ENCODE peak calls at places on chromosomes 12 and 14, in six cellular contexts. One of them, this sample, is unnamed.

GRCh38 chr14:103629503-103630121 is 601 bp downstream of the KLC1 start:
- DNase-seq in left lung: peak; percentile 71
- DNase-seq in A549: no peak
- DNase-seq in HCT116: no peak
- DNase-seq in cardiac muscle cell: peak; percentile 11
- DNase-seq in SK-N-SH: peak; percentile 87
- DNase-seq in this sample: peak; percentile 51

GRCh38 chr12:105201389-105201788 is 34.6 kb downstream of the APPL2 start:
- DNase-seq in HCT116: no peak
- DNase-seq in cardiac muscle cell: peak; percentile 35
- DNase-seq in A549: no peak
- DNase-seq in left lung: no peak
- DNase-seq in SK-N-SH: no peak
- DNase-seq in this sample: no peak

GRCh38 chr12:89574736-89575208 is 48.9 kb upstream of the POC1B start:
- DNase-seq in cardiac muscle cell: peak; percentile 87
- DNase-seq in A549: peak; percentile 24
- DNase-seq in left lung: no peak
- DNase-seq in SK-N-SH: no peak
- DNase-seq in HCT116: no peak
- DNase-seq in this sample: peak; percentile 25

GRCh38 chr12:42643881-42644579 is 54.5 kb upstream of the PRICKLE1 start:
- DNase-seq in left lung: no peak
- DNase-seq in A549: no peak
- DNase-seq in HCT116: no peak
- DNase-seq in SK-N-SH: peak; percentile 35
- DNase-seq in cardiac muscle cell: no peak
- DNase-seq in this sample: no peak

GRCh38 chr12:115776399-115776798 is 501.1 kb downstream of the MED13L start:
- DNase-seq in A549: no peak
- DNase-seq in cardiac muscle cell: no peak
- DNase-seq in HCT116: no peak
- DNase-seq in left lung: no peak
- DNase-seq in SK-N-SH: no peak
- DNase-seq in this sample: no peak

GRCh38 chr12:123267335-123267920 is 4.2 kb downstream of the CDK2AP1 start:
- DNase-seq in A549: no peak
- DNase-seq in HCT116: no peak
- DNase-seq in left lung: no peak
- DNase-seq in cardiac muscle cell: no peak
- DNase-seq in SK-N-SH: peak; percentile 49
- DNase-seq in this sample: no peak

GRCh38 chr14:94123296-94123695 is 6.1 kb downstream of the IFI27L2 start:
- DNase-seq in cardiac muscle cell: no peak
- DNase-seq in A549: no peak
- DNase-seq in SK-N-SH: no peak
- DNase-seq in HCT116: no peak
- DNase-seq in left lung: no peak
- DNase-seq in this sample: no peak

GRCh38 chr14:102043251-102044025 is 43.4 kb downstream of the HSP90AA1 start:
- DNase-seq in A549: no peak
- DNase-seq in HCT116: no peak
- DNase-seq in left lung: no peak
- DNase-seq in SK-N-SH: no peak
- DNase-seq in cardiac muscle cell: no peak
- DNase-seq in this sample: no peak

GRCh38 chr14:38302034-38302433 is 46.1 kb upstream of the CLEC14A start:
- DNase-seq in HCT116: no peak
- DNase-seq in SK-N-SH: no peak
- DNase-seq in left lung: no peak
- DNase-seq in A549: no peak
- DNase-seq in cardiac muscle cell: no peak
- DNase-seq in this sample: no peak

GRCh38 chr12:92396647-92397258 is 251.1 kb upstream of the BTG1 start:
- DNase-seq in HCT116: no peak
- DNase-seq in left lung: no peak
- DNase-seq in cardiac muscle cell: peak; percentile 7
- DNase-seq in SK-N-SH: no peak
- DNase-seq in A549: peak; percentile 18
- DNase-seq in this sample: no peak

GRCh38 chr12:50725011-50725899 is 38.6 kb upstream of the ATF1 start:
- DNase-seq in cardiac muscle cell: peak; percentile 56
- DNase-seq in HCT116: no peak
- DNase-seq in A549: no peak
- DNase-seq in left lung: no peak
- DNase-seq in SK-N-SH: no peak
- DNase-seq in this sample: no peak

GRCh38 chr14:77516111-77516510 is 17.5 kb upstream of the ISM2 start:
- DNase-seq in HCT116: no peak
- DNase-seq in cardiac muscle cell: no peak
- DNase-seq in SK-N-SH: no peak
- DNase-seq in A549: no peak
- DNase-seq in left lung: no peak
- DNase-seq in this sample: no peak

GRCh38 chr14:101635238-101636080 is 74.2 kb downstream of the DIO3 start:
- DNase-seq in left lung: no peak
- DNase-seq in A549: no peak
- DNase-seq in HCT116: no peak
- DNase-seq in cardiac muscle cell: no peak
- DNase-seq in SK-N-SH: peak; percentile 16
- DNase-seq in this sample: no peak

GRCh38 chr12:66111605-66112004 is 18.9 kb downstream of the LLPH start:
- DNase-seq in A549: no peak
- DNase-seq in cardiac muscle cell: peak; percentile 35
- DNase-seq in left lung: no peak
- DNase-seq in SK-N-SH: no peak
- DNase-seq in HCT116: no peak
- DNase-seq in this sample: no peak

GRCh38 chr14:85531594-85532391 is 1.8 kb downstream of the FLRT2 start:
- DNase-seq in SK-N-SH: peak; percentile 21
- DNase-seq in A549: peak; percentile 79
- DNase-seq in cardiac muscle cell: peak; percentile 90
- DNase-seq in left lung: peak; percentile 72
- DNase-seq in HCT116: no peak
- DNase-seq in this sample: peak; percentile 53

GRCh38 chr14:104582005-104582404 is 2.4 kb downstream of the C14orf180 start:
- DNase-seq in A549: no peak
- DNase-seq in left lung: no peak
- DNase-seq in cardiac muscle cell: no peak
- DNase-seq in SK-N-SH: no peak
- DNase-seq in HCT116: no peak
- DNase-seq in this sample: no peak

GRCh38 chr12:1797011-1797901 is 23.1 kb upstream of the LRTM2 start:
- DNase-seq in A549: no peak
- DNase-seq in HCT116: no peak
- DNase-seq in SK-N-SH: peak; percentile 33
- DNase-seq in left lung: peak; percentile 76
- DNase-seq in cardiac muscle cell: peak; percentile 46
- DNase-seq in this sample: peak; percentile 53

GRCh38 chr14:26008290-26008689 is 589.5 kb downstream of the NOVA1 start:
- DNase-seq in A549: peak; percentile 12
- DNase-seq in left lung: no peak
- DNase-seq in HCT116: no peak
- DNase-seq in cardiac muscle cell: peak; percentile 2
- DNase-seq in SK-N-SH: peak; percentile 0
- DNase-seq in this sample: no peak

GRCh38 chr12:123131879-123132402 is 18.9 kb downstream of the PITPNM2 start:
- DNase-seq in SK-N-SH: no peak
- DNase-seq in cardiac muscle cell: no peak
- DNase-seq in A549: no peak
- DNase-seq in left lung: peak; percentile 75
- DNase-seq in HCT116: no peak
- DNase-seq in this sample: no peak

GRCh38 chr14:76293923-76294322 is 82.0 kb upstream of the ESRRB start:
- DNase-seq in cardiac muscle cell: no peak
- DNase-seq in HCT116: no peak
- DNase-seq in A549: peak; percentile 4
- DNase-seq in SK-N-SH: no peak
- DNase-seq in left lung: no peak
- DNase-seq in this sample: no peak

GRCh38 chr12:12999276-12999958 is 648 bp downstream of the HEBP1 start:
- DNase-seq in HCT116: no peak
- DNase-seq in left lung: no peak
- DNase-seq in A549: no peak
- DNase-seq in cardiac muscle cell: peak; percentile 41
- DNase-seq in SK-N-SH: no peak
- DNase-seq in this sample: no peak

GRCh38 chr12:49309361-49309760 is 13.7 kb upstream of the TROAP start:
- DNase-seq in cardiac muscle cell: no peak
- DNase-seq in SK-N-SH: no peak
- DNase-seq in HCT116: no peak
- DNase-seq in left lung: no peak
- DNase-seq in A549: peak; percentile 25
- DNase-seq in this sample: no peak

GRCh38 chr12:3658327-3659163 is 94.4 kb downstream of the CRACR2A start:
- DNase-seq in A549: no peak
- DNase-seq in left lung: no peak
- DNase-seq in SK-N-SH: no peak
- DNase-seq in HCT116: no peak
- DNase-seq in cardiac muscle cell: peak; percentile 57
- DNase-seq in this sample: no peak

GRCh38 chr12:131273291-131273845 is 319.7 kb downstream of the ADGRD1 start:
- DNase-seq in left lung: no peak
- DNase-seq in SK-N-SH: no peak
- DNase-seq in HCT116: no peak
- DNase-seq in A549: no peak
- DNase-seq in cardiac muscle cell: no peak
- DNase-seq in this sample: no peak

GRCh38 chr12:12172106-12172511 is 94.7 kb downstream of the LRP6 start:
- DNase-seq in cardiac muscle cell: peak; percentile 66
- DNase-seq in HCT116: no peak
- DNase-seq in SK-N-SH: no peak
- DNase-seq in left lung: no peak
- DNase-seq in A549: no peak
- DNase-seq in this sample: no peak

GRCh38 chr14:21071225-21072041 is 1.3 kb downstream of the ARHGEF40 start:
- DNase-seq in HCT116: no peak
- DNase-seq in left lung: peak; percentile 92
- DNase-seq in A549: peak; percentile 58
- DNase-seq in cardiac muscle cell: peak; percentile 94
- DNase-seq in SK-N-SH: peak; percentile 95
- DNase-seq in this sample: peak; percentile 88

GRCh38 chr14:70188292-70188607 is 501 bp downstream of the SLC8A3 start:
- DNase-seq in cardiac muscle cell: peak; percentile 9
- DNase-seq in A549: no peak
- DNase-seq in SK-N-SH: peak; percentile 71
- DNase-seq in left lung: no peak
- DNase-seq in HCT116: no peak
- DNase-seq in this sample: no peak

GRCh38 chr12:67096533-67097318 is 172.4 kb upstream of the CAND1 start:
- DNase-seq in HCT116: no peak
- DNase-seq in A549: no peak
- DNase-seq in cardiac muscle cell: peak; percentile 50
- DNase-seq in SK-N-SH: no peak
- DNase-seq in left lung: no peak
- DNase-seq in this sample: no peak

GRCh38 chr12:53058674-53059433 is 9.0 kb downstream of the TNS2 start:
- DNase-seq in cardiac muscle cell: peak; percentile 3
- DNase-seq in HCT116: no peak
- DNase-seq in A549: no peak
- DNase-seq in left lung: peak; percentile 30
- DNase-seq in SK-N-SH: no peak
- DNase-seq in this sample: no peak

GRCh38 chr14:105151838-105152793 is 16.5 kb downstream of the JAG2 start:
- DNase-seq in HCT116: no peak
- DNase-seq in A549: no peak
- DNase-seq in cardiac muscle cell: no peak
- DNase-seq in SK-N-SH: no peak
- DNase-seq in left lung: no peak
- DNase-seq in this sample: no peak

GRCh38 chr12:124940393-124941169 is 26.1 kb upstream of the UBC start:
- DNase-seq in A549: peak; percentile 96
- DNase-seq in cardiac muscle cell: peak; percentile 93
- DNase-seq in SK-N-SH: peak; percentile 82
- DNase-seq in left lung: peak; percentile 94
- DNase-seq in HCT116: peak; percentile 86
- DNase-seq in this sample: peak; percentile 91
- TF ChIP-seq CTCF in A549: peak; percentile 78
- TF ChIP-seq CTCF in cardiac muscle cell: peak; percentile 91
- TF ChIP-seq CTCF in SK-N-SH: peak; percentile 83
- TF ChIP-seq CTCF in left lung: peak; percentile 96
- TF ChIP-seq CTCF in HCT116: peak; percentile 93
- TF ChIP-seq CTCF in this sample: peak; percentile 93

GRCh38 chr14:93044116-93044515 is 71.6 kb downstream of the ITPK1 start:
- DNase-seq in left lung: no peak
- DNase-seq in HCT116: peak; percentile 15
- DNase-seq in SK-N-SH: no peak
- DNase-seq in cardiac muscle cell: no peak
- DNase-seq in A549: peak; percentile 36
- DNase-seq in this sample: no peak
- H3K27ac ChIP-seq in left lung: peak overlapping the region; percentile 66
- H3K27ac ChIP-seq in HCT116: peak overlapping the region; percentile 86
- H3K27ac ChIP-seq in SK-N-SH: peak overlapping the region; percentile 86
- H3K27ac ChIP-seq in cardiac muscle cell: no peak overlapping the region
- H3K27ac ChIP-seq in A549: peak overlapping the region; percentile 88
- H3K27ac ChIP-seq in this sample: peak overlapping the region; percentile 47

DNA sequence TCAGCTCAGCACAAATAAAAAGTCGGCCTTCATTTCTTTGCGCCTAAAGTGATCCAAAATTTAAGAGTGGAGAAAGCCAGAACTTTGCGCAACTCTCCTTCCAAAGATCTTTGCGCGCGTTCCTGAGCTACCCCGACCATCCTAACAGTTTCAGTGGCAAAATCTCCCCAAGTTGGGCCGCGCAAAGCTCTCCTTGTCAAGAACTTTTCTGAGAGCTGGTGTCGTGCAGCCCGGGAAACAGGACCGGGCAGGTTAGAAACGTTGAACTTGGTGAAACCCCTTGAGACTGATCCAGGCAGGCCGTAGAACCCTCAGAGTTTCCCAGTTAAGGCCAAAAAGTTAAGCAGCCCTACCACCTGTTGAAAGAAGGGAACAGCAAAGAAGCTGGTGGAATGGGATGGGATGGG is 984 bp downstream of the DBX2 start:
- DNase-seq in SK-N-SH: no peak
- DNase-seq in HCT116: no peak
- DNase-seq in cardiac muscle cell: peak; percentile 2
- DNase-seq in left lung: no peak
- DNase-seq in A549: no peak
- DNase-seq in this sample: no peak
- H3K4me3 ChIP-seq in SK-N-SH: no peak overlapping the region
- H3K4me3 ChIP-seq in HCT116: no peak overlapping the region
- H3K4me3 ChIP-seq in cardiac muscle cell: peak overlapping the region; percentile 52
- H3K4me3 ChIP-seq in left lung: no peak overlapping the region
- H3K4me3 ChIP-seq in A549: no peak overlapping the region
- H3K4me3 ChIP-seq in this sample: no peak overlapping the region

DNA sequence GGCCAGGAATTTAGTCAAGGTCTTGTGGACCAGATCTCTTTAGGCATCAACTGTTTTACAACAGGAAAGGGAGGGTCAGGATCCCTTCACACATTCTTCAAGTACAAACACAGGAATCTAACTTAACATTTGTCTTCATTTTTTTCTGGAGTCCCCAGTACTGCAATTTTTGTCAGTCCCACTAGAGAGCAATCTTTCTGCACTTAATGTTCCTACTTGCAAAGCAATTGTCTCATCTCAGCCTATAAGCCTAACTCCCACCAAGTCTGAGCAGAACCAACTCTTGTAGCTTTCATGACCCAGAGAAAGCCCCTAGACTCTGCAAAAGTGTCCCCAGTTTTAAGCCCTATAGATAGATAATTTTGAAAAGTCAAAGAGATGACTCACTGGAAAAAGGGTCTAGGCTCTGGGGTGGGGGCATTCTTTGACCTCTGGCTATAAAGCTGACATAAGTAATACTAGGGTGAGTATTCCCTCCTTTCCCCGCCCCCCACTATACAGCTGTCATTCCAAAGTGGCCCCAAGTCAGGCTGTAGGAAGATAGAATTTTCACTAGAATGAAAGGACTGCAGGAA is 1.9 kb upstream of the ZBTB39 start:
- DNase-seq in SK-N-SH: peak; percentile 72
- DNase-seq in A549: peak; percentile 79
- DNase-seq in HCT116: peak; percentile 52
- DNase-seq in cardiac muscle cell: peak; percentile 81
- DNase-seq in left lung: no peak
- DNase-seq in this sample: no peak
- TF ChIP-seq CTCF in SK-N-SH: peak; percentile 76
- TF ChIP-seq CTCF in A549: peak; percentile 72
- TF ChIP-seq CTCF in HCT116: peak; percentile 65
- TF ChIP-seq CTCF in cardiac muscle cell: peak; percentile 73
- TF ChIP-seq CTCF in left lung: peak; percentile 34
- TF ChIP-seq CTCF in this sample: peak; percentile 51

This sample was measured in uterus.